ENCODE peak calls at places on chromosomes 3 and 15, in four cellular contexts. N is fibroblast of lung, S is endothelial cell of umbilical vein, H is neuronal stem cell. O is an unnamed sample.
A peak's percentile ranks its signal among the peaks of the same experiment; 100 is the strongest.

GRCh38 chr3:24128195-24129005 is 183.3 kb downstream of the NR1D2 start:
- DNase-seq in N (peak; percentile 54), H (no peak), S (no peak), O (no peak)

GRCh38 chr15:84981711-84982300 is at the start of gene PDE8A:
- DNase-seq in N (peak; percentile 60), H (peak; percentile 40), S (peak; percentile 57), O (no peak)

GRCh38 chr3:12198301-12198700 is 39.6 kb upstream of the TIMP4 start:
- DNase-seq in S (peak; percentile 13), H (no peak), N (peak; percentile 66), O (no peak)

GRCh38 chr15:66505818-66506217 is 692 bp downstream of the ZWILCH start:
- DNase-seq in N (no peak), H (no peak), S (no peak), O (no peak)

GRCh38 chr3:133532951-133533350 is 40.5 kb upstream of the CDV3 start:
- DNase-seq in N (peak; percentile 84), S (no peak), H (no peak), O (no peak)

GRCh38 chr3:124615896-124616543 is 114.2 kb upstream of the UMPS start:
- DNase-seq in H (no peak), N (no peak), S (no peak), O (no peak)

GRCh38 chr3:138062626-138063025 is 52.7 kb downstream of the CLDN18 start:
- DNase-seq in N (peak; percentile 70), S (no peak), H (no peak), O (no peak)

GRCh38 chr3:135851201-135852061 is 114.1 kb upstream of the PPP2R3A start:
- DNase-seq in N (peak; percentile 73), S (no peak), H (no peak), O (no peak)

GRCh38 chr3:47950453-47950852 is 65.8 kb downstream of the MAP4 start:
- DNase-seq in S (no peak), H (no peak), N (no peak), O (no peak)

GRCh38 chr3:69250014-69250413 is 127.6 kb upstream of the LMOD3 start:
- DNase-seq in N (peak; percentile 61), H (peak; percentile 69), S (no peak), O (peak; percentile 91)

GRCh38 chr3:147906275-147906674 is 497.1 kb downstream of the ZIC1 start:
- DNase-seq in S (no peak), H (no peak), N (peak; percentile 14), O (no peak)

GRCh38 chr15:60917469-60918130 is 311.5 kb downstream of the RORA start:
- DNase-seq in N (no peak), S (no peak), H (no peak), O (peak; percentile 37)

GRCh38 chr15:42457445-42458442 is 33.2 kb downstream of the ZNF106 start:
- DNase-seq in N (peak; percentile 96), H (peak; percentile 80), S (peak; percentile 83), O (peak; percentile 40)

GRCh38 chr3:9100132-9100894 is 137.0 kb upstream of the RAD18 start:
- DNase-seq in H (no peak), S (no peak), N (no peak), O (no peak)

GRCh38 chr3:103295974-103296570 is 861.3 kb downstream of the ZPLD1 start:
- DNase-seq in N (peak; percentile 36), H (no peak), S (no peak), O (no peak)

GRCh38 chr3:150384517-150385212 is 23.4 kb upstream of the TSC22D2 start:
- DNase-seq in S (no peak), H (peak; percentile 21), N (peak; percentile 28), O (no peak)

GRCh38 chr3:111851511-111851954 is 7.5 kb upstream of the PHLDB2 start:
- DNase-seq in S (peak; percentile 93), H (no peak), N (peak; percentile 92), O (no peak)

GRCh38 chr3:85342915-85343314 is 384.1 kb downstream of the CADM2 start:
- DNase-seq in N (peak; percentile 3), S (no peak), H (peak; percentile 11), O (no peak)

GRCh38 chr15:85382942-85383341 is 2.5 kb downstream of the AKAP13 start:
- DNase-seq in N (no peak), H (no peak), S (no peak), O (no peak)

GRCh38 chr15:32802296-32802936 is 84.6 kb downstream of the GREM1 start:
- DNase-seq in N (peak; percentile 99), H (no peak), S (no peak), O (no peak)

GRCh38 chr3:181009225-181009624 is 19.7 kb upstream of the DNAJC19 start:
- DNase-seq in H (no peak), S (no peak), N (peak; percentile 2), O (no peak)

GRCh38 chr15:23695282-23695681 is 8.2 kb upstream of the NDN start:
- DNase-seq in N (no peak), S (no peak), H (no peak), O (no peak)

GRCh38 chr3:105527538-105527937 is 160.8 kb downstream of the ALCAM start:
- DNase-seq in H (no peak), N (no peak), S (no peak), O (no peak)

GRCh38 chr3:127275287-127275781 is 12.5 kb downstream of the PRR20G start:
- DNase-seq in S (no peak), N (peak; percentile 62), H (no peak), O (no peak)

GRCh38 chr3:158742861-158743260 is 10.6 kb upstream of the RARRES1 start:
- DNase-seq in S (no peak), H (no peak), N (peak; percentile 81), O (no peak)

GRCh38 chr3:11661052-11661656 is 17.4 kb upstream of the VGLL4 start:
- DNase-seq in H (no peak), S (peak; percentile 41), N (no peak), O (no peak)

GRCh38 chr3:146134348-146135117 is 26.5 kb downstream of the PLOD2 start:
- DNase-seq in H (no peak), S (no peak), N (no peak), O (no peak)

GRCh38 chr3:30602946-30603345 is 3.5 kb upstream of the TGFBR2 start:
- DNase-seq in S (no peak), H (no peak), N (no peak), O (no peak)

GRCh38 chr15:36688310-36689102 is 109.1 kb downstream of the CDIN1 start:
- DNase-seq in H (no peak), S (peak; percentile 71), N (peak; percentile 69), O (no peak)

GRCh38 chr3:54891540-54891897 is 36.3 kb downstream of the LRTM1 start:
- DNase-seq in S (no peak), H (no peak), N (peak; percentile 98), O (peak; percentile 83)

GRCh38 chr3:54888873-54889272 is 39.0 kb downstream of the LRTM1 start:
- DNase-seq in N (no peak), S (no peak), H (no peak), O (no peak)

GRCh38 chr3:54895613-54896012 is 32.2 kb downstream of the LRTM1 start:
- DNase-seq in N (no peak), S (no peak), H (no peak), O (no peak)

GRCh38 chr3:54889731-54890130 is 38.1 kb downstream of the LRTM1 start:
- DNase-seq in S (no peak), H (no peak), N (no peak), O (no peak)

DNA sequence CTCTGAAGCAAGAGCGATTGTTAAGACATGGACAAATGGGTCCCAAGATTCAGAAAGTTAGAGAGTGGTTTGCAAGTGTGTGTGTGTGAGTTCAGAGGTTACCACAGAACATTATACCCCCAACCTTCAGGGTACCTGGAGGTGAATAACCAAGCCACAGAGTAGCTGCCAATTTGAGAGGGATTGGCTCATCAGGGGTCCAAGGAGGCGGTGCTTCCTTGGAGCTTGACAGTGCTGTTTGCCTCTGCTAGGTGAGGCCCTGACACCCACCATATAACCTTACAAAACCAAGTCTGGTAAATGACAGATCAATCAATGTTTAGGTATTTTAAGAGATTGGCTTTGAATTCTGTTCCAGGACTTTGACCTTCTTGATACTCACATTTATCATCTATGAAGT is 35.7 kb downstream of the LRTM1 start:
- DNase-seq in S (no peak), H (no peak), N (no peak), O (no peak)
- H3K27ac ChIP-seq in S (no peak overlapping the region), H (no peak overlapping the region), N (no peak overlapping the region), O (no peak overlapping the region)

DNA sequence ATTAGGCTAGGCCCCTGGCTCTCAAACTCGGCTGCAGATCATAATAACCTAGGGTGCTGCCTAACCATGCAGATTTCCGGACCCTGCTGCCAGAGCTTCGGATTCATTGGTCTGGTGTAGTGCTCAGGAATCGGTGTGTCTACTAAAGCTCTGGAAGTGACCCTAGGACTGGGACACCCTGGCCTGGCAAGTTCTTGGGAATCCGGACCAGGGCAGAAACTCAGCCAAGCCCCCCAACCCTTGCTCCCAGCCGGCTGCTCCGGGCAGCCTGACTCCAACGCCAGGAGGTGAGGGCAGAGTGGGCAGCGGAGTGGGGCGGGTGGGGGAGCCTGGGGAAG is 23.0 kb downstream of the IGDCC3 start:
- DNase-seq in H (no peak), S (no peak), N (no peak), O (no peak)
- H3K4me3 ChIP-seq in H (no peak overlapping the region), S (no peak overlapping the region), N (no peak overlapping the region), O (no peak overlapping the region)

DNA sequence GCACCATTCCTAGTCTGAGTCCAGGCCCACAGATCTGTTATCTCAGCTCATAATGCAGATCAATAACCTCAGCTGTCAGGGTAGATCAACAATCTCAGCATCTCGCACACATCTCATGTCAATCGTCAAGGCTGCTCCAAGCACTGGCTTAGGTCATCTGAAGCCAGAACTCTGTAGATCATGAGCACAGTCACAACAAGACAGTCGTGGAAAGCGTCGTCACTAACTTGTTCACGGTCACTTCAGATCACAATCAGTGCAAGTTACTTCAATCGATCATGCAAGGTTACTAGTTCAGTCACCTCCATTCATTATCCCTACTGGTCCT is 71.8 kb downstream of the RBPMS2 start:
- DNase-seq in S (no peak), H (no peak), N (no peak), O (no peak)
- H3K9ac ChIP-seq in S (peak overlapping the region; percentile 76), H (peak overlapping the region; percentile 38), N (no peak overlapping the region), O (peak overlapping the region; percentile 64)

GRCh38 chr3:45544024-45544718 is 50.4 kb upstream of the LIMD1 start:
- DNase-seq in S (peak; percentile 42), N (no peak), H (no peak), O (no peak)
- H3K27ac ChIP-seq in S (peak overlapping the region; percentile 50), N (no peak overlapping the region), H (no peak overlapping the region), O (no peak overlapping the region)

DNA sequence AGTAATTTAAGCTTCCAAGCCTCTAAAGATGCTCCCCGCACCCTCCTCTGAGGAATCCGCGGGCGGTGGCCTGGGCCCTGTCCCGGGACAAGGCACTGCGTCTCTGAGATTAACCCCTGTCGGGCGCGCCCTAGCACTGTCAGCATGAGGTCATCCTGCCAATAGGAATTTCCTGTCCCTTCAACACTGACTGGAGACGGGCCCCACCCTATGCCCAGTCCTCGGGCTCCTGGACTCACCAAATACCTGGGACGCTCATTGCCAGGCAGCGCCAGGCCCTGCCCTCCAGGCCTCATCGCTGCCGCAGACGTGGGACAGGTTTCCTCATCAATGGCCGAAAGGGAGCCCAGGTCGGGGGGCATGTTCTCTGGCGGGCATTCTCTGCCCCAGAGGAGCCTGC is 67.6 kb upstream of the SH3GL3 start:
- DNase-seq in H (no peak), N (peak; percentile 18), S (no peak), O (no peak)
- H3K4me3 ChIP-seq in H (no peak overlapping the region), N (no peak overlapping the region), S (no peak overlapping the region), O (no peak overlapping the region)

O was measured in colonic mucosa.